ENCODE peak calls at places on chromosomes 13 and 19, in six cellular contexts. R is HFFc6, F is psoas muscle, K is B cell, H is esophagus muscularis mucosa, Y is ovary. O is an unnamed sample.

GRCh38 chr19:1668339-1669123 is 16.1 kb upstream of the TCF3 start:
- DNase-seq in R (no peak), F (peak; percentile 39), K (no peak), H (no peak), Y (no peak), O (peak; percentile 66)

GRCh38 chr19:49809155-49809986 is 3.7 kb downstream of the FUZ start:
- DNase-seq in R (no peak), F (peak; percentile 85), K (peak; percentile 78), H (no peak), Y (no peak), O (peak; percentile 65)

GRCh38 chr13:62924395-62924794 is 1508.7 kb upstream of the PCDH20 start:
- DNase-seq in R (no peak), F (no peak), K (no peak), H (no peak), Y (no peak), O (no peak)

GRCh38 chr19:56964526-56964925 is 124.0 kb upstream of the PEG3 start:
- DNase-seq in R (no peak), F (no peak), K (no peak), H (no peak), Y (peak; percentile 29), O (no peak)

GRCh38 chr13:29847501-29847983 is 2.9 kb downstream of the UBL3 start:
- DNase-seq in R (peak; percentile 56), F (no peak), K (no peak), H (no peak), Y (no peak), O (no peak)

GRCh38 chr19:33325920-33326319 is 23.6 kb upstream of the CEBPA start:
- DNase-seq in R (no peak), F (peak; percentile 87), K (no peak), H (no peak), Y (no peak), O (no peak)

GRCh38 chr19:54325194-54325621 is 12.2 kb upstream of the LILRA5 start:
- DNase-seq in R (peak; percentile 9), F (no peak), K (peak; percentile 79), H (no peak), Y (no peak), O (no peak)

GRCh38 chr19:19381007-19381926 is 24.2 kb upstream of the GATAD2A start:
- DNase-seq in R (no peak), F (no peak), K (no peak), H (no peak), Y (no peak), O (no peak)

GRCh38 chr13:53411443-53411842 is 382.8 kb downstream of the OLFM4 start:
- DNase-seq in R (no peak), F (no peak), K (no peak), H (no peak), Y (no peak), O (no peak)

GRCh38 chr13:30971575-30971974 is 39.1 kb downstream of the TEX26 start:
- DNase-seq in R (peak; percentile 21), F (no peak), K (no peak), H (no peak), Y (no peak), O (no peak)

GRCh38 chr19:42554046-42554575 is 25.8 kb upstream of the CEACAM1 start:
- DNase-seq in R (no peak), F (no peak), K (no peak), H (no peak), Y (no peak), O (no peak)

GRCh38 chr13:60838581-60838980 is 441.6 kb downstream of the TDRD3 start:
- DNase-seq in R (no peak), F (no peak), K (no peak), H (no peak), Y (no peak), O (no peak)

GRCh38 chr13:46992383-46992952 is 95.6 kb upstream of the HTR2A start:
- DNase-seq in R (no peak), F (no peak), K (no peak), H (no peak), Y (no peak), O (no peak)

GRCh38 chr13:99605417-99606321 is 104.4 kb downstream of the TM9SF2 start:
- DNase-seq in R (no peak), F (peak; percentile 74), K (peak; percentile 70), H (no peak), Y (peak; percentile 48), O (peak; percentile 44)

GRCh38 chr13:114115191-114115671 is 17.2 kb downstream of the RASA3 start:
- DNase-seq in R (peak; percentile 91), F (peak; percentile 77), K (no peak), H (no peak), Y (peak; percentile 33), O (no peak)

GRCh38 chr13:106151056-106151699 is 384.3 kb downstream of the EFNB2 start:
- DNase-seq in R (peak; percentile 95), F (no peak), K (no peak), H (no peak), Y (no peak), O (no peak)

GRCh38 chr19:42528354-42529247 is at the start of gene CEACAM1:
- DNase-seq in R (no peak), F (no peak), K (peak; percentile 51), H (no peak), Y (no peak), O (no peak)

GRCh38 chr13:27183561-27184147 is 12.0 kb upstream of the USP12 start:
- DNase-seq in R (peak; percentile 27), F (no peak), K (no peak), H (peak; percentile 79), Y (no peak), O (no peak)

GRCh38 chr13:94079876-94080275 is 399.6 kb downstream of the DCT start:
- DNase-seq in R (no peak), F (no peak), K (no peak), H (no peak), Y (no peak), O (no peak)

GRCh38 chr13:112771877-112772538 is 82.2 kb downstream of the ATP11A start:
- DNase-seq in R (no peak), F (no peak), K (no peak), H (no peak), Y (no peak), O (no peak)

GRCh38 chr13:43238341-43239083 is 215.1 kb downstream of the DNAJC15 start:
- DNase-seq in R (no peak), F (no peak), K (no peak), H (peak; percentile 57), Y (no peak), O (peak; percentile 37)
- TF ChIP-seq CTCF in R (no peak), F (no peak), K (no peak), H (no peak), Y (no peak), O (no peak)

DNA sequence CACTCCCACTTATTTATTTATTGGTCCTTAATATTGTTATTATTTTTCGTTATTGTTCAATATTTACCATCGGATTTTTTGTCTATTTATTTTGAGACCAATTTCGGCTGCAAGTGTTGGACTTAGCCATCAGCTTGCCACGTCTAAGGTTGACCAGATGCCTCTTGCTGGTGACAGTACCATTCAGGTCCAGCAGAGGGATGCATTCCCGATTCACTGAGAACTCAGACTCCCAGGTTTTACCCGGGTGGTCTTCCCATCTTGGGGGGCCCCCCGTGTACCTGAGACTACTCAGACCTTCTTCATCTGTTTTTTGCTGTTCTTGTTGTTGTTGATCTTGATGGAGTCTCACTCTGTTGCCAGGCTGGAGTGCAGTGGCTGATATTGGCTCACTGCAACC is 1435.2 kb downstream of the UQCRFS1 start:
- DNase-seq in R (no peak), F (no peak), K (no peak), H (no peak), Y (no peak), O (no peak)
- TF ChIP-seq CTCF in R (peak; percentile 59), F (no peak), K (no peak), H (no peak), Y (no peak), O (peak; percentile 26)

GRCh38 chr13:51848674-51849073 is 3.7 kb upstream of the TMEM272 start:
- DNase-seq in R (peak; percentile 47), F (no peak), K (no peak), H (no peak), Y (no peak), O (no peak)

GRCh38 chr13:51846756-51847155 is 1.8 kb upstream of the TMEM272 start:
- DNase-seq in R (no peak), F (no peak), K (no peak), H (no peak), Y (no peak), O (no peak)

GRCh38 chr13:51844862-51845573 is at the start of gene TMEM272:
- DNase-seq in R (no peak), F (peak; percentile 70), K (peak; percentile 53), H (no peak), Y (peak; percentile 78), O (peak; percentile 80)

GRCh38 chr13:51845574-51846318 is 769 bp upstream of the TMEM272 start:
- DNase-seq in R (no peak), F (no peak), K (no peak), H (no peak), Y (no peak), O (no peak)

GRCh38 chr13:51849145-51850101 is 4.4 kb upstream of the TMEM272 start:
- DNase-seq in R (no peak), F (no peak), K (peak; percentile 41), H (no peak), Y (no peak), O (peak; percentile 81)
- TF ChIP-seq CTCF in R (peak; percentile 82), F (peak; percentile 10), K (peak; percentile 61), H (no peak), Y (no peak), O (peak; percentile 78)

DNA sequence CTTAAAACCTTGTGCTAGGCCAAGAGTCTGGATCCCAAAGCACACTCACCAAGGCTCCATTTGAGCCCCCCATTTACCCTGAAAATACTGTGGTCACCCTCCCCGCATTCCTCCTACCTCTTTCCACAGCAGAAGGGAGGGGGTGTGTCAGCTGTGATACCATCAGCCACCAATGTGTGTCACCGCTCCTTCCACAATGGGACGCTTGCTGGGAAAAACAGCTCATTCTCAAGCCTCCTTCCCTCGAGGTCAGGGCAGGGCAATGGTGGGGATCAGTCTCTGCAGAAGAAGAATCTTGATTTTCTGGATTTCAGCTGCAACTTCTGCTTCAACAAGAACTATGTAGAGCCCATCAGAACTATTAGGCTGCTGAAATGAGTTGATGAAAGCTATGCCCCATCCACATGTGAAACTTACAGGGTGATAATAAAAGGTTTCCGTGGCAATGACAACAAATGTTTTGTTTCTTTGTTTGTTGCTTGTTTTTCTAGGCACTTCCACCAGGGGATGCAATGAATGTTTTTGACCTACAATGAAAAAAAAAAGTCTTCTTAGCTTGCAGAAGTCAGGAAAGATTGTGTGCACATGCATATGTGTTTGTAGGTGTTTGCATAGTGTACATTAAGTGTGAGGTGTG is 26.4 kb upstream of the ZNF507 start:
- DNase-seq in R (no peak), F (no peak), K (no peak), H (peak; percentile 90), Y (no peak), O (peak; percentile 52)
- TF ChIP-seq CTCF in R (peak; percentile 55), F (no peak), K (peak; percentile 16), H (no peak), Y (no peak), O (peak; percentile 28)

O was measured in glutamatergic neuron.